ENCODE peak calls at places on chromosomes 13 and 19, in nine cellular contexts. M is heart left ventricle, K is ovary, G is Peyer's patch, B is tibial artery, L is uterus, Y is left ventricle myocardium inferior, U is tibial nerve, D is pancreas. X is an unnamed sample. For H3K36me3, the result is how much of the 10 kb centered on the place peaks cover.

GRCh38 chr19:33239223-33239975 is 13.7 kb upstream of the SLC7A10 start:
- DNase-seq in L (no peak), G (no peak), Y (no peak), M (no peak), B (no peak), K (no peak), U (no peak), D (no peak), X (no peak)

GRCh38 chr13:24929196-24929595 is 165.2 kb downstream of the RNF17 start:
- DNase-seq in B (no peak), L (no peak), G (no peak), Y (no peak), M (no peak), K (no peak), U (no peak), D (no peak), X (no peak)

GRCh38 chr13:73610799-73611592 is 523.2 kb downstream of the KLF12 start:
- DNase-seq in Y (no peak), B (no peak), L (no peak), D (no peak), K (no peak), M (no peak), U (no peak), G (no peak), X (no peak)

GRCh38 chr13:79349011-79349410 is 57.0 kb downstream of the RBM26 start:
- DNase-seq in Y (no peak), G (no peak), B (no peak), L (no peak), K (no peak), M (no peak), U (no peak), D (no peak), X (no peak)

GRCh38 chr13:33174980-33175379 is 110.6 kb downstream of the STARD13 start:
- DNase-seq in L (no peak), U (no peak), Y (no peak), M (no peak), G (no peak), B (no peak), D (no peak), K (no peak), X (no peak)

GRCh38 chr19:58091251-58091995 is 6.6 kb downstream of the ZSCAN18 start:
- DNase-seq in K (no peak), D (no peak), M (no peak), Y (no peak), L (no peak), B (no peak), G (no peak), U (no peak), X (peak)

GRCh38 chr19:38862321-38863059 is 12.7 kb upstream of the HNRNPL start:
- DNase-seq in Y (no peak), G (peak), L (peak), K (no peak), D (peak), B (peak), M (no peak), U (no peak), X (no peak)

GRCh38 chr13:39915418-39915817 is 260.0 kb downstream of the COG6 start:
- DNase-seq in G (no peak), L (no peak), B (no peak), Y (no peak), K (no peak), M (no peak), U (no peak), D (no peak), X (no peak)

GRCh38 chr13:93522486-93522885 is 295.9 kb downstream of the GPC6 start:
- DNase-seq in D (no peak), M (no peak), Y (no peak), G (no peak), U (no peak), L (no peak), B (no peak), K (no peak), X (no peak)

GRCh38 chr13:75603038-75603437 is 33.1 kb upstream of the LMO7 start:
- DNase-seq in M (no peak), Y (no peak), L (no peak), G (no peak), B (no peak), U (no peak), K (no peak), D (no peak), X (no peak)

GRCh38 chr13:107117327-107118012 is 549.5 kb upstream of the ARGLU1 start:
- DNase-seq in L (no peak), U (no peak), D (no peak), B (no peak), K (no peak), M (no peak), Y (no peak), G (no peak), X (no peak)

GRCh38 chr19:4015705-4016402 is 8.3 kb downstream of the PIAS4 start:
- DNase-seq in Y (peak), M (no peak), L (peak), D (peak), K (peak), G (no peak), B (no peak), U (no peak), X (no peak)
- H3K36me3 ChIP-seq in Y (under half), M (half or more), L (under half), D (under half), K (under half), G (under half), B (under half), U (under half), X (under half)

GRCh38 chr19:1255186-1256161 is 7.1 kb downstream of the MIDN start:
- DNase-seq in G (no peak), D (peak), U (no peak), K (no peak), L (no peak), M (peak), B (no peak), Y (no peak), X (no peak)
- H3K36me3 ChIP-seq in G (under half), D (under half), U (under half), K (under half), L (under half), M (half or more), B (half or more), Y (half or more), X (under half)

DNA sequence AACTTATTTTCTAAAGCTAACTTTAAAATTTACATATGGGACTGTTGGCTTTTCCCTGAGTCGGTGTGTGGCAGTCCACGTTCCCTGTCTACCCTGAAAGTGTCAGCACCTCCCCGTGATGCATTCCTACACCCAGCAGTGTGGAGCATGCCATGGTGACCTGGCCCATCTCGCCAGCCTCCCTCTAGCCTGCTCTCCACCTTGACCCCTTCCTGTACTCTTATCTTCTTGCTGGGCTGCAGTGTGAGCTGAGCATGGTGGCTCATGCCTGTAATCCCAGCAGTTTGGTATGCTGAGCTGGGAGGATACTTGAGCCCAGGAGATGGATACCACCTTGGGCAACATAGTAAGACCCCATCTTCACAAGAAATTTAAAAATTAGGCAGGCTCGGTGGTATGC is 25.4 kb downstream of the MICOS13 start:
- DNase-seq in B (no peak), K (no peak), L (no peak), G (peak), D (no peak), M (no peak), U (no peak), Y (no peak), X (no peak)
- H3K36me3 ChIP-seq in B (half or more), K (under half), L (under half), G (under half), D (half or more), M (half or more), U (under half), Y (half or more), X (under half)

DNA sequence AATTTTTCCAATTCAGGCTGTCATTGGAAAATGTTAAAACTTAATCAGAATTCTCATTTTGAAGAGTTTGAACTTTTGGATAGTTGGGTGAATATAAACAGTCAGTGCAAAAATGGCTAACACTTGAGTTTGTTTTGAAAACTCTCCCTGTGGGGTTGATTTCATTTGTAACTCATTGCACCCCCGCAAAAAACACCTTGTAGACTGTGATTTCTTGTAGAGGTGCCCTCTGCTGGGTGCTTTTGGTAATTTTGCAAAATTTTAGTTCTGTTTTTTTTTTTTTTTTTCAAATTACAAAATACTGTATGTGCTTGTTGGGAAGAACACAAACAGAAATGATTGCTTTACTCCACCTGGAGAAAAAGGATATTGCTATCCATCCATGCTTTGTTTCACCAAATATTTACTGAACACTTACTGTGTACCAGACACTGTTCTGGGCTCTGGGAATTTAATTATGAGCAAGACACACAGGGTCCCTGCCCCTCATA is 28.2 kb upstream of the GPI start:
- DNase-seq in M (no peak), G (peak), L (no peak), K (no peak), D (no peak), U (no peak), Y (no peak), B (no peak), X (no peak)
- H3K36me3 ChIP-seq in M (half or more), G (under half), L (under half), K (under half), D (under half), U (under half), Y (half or more), B (half or more), X (under half)

GRCh38 chr13:108574856-108575255 is 54.6 kb upstream of the MYO16 start:
- DNase-seq in K (no peak), B (no peak), D (no peak), G (no peak), U (no peak), Y (no peak), M (no peak), L (no peak), X (no peak)

GRCh38 chr13:108572782-108573211 is 56.6 kb upstream of the MYO16 start:
- DNase-seq in B (no peak), K (no peak), Y (no peak), L (no peak), G (no peak), U (no peak), D (no peak), M (no peak), X (no peak)

GRCh38 chr13:108575430-108575829 is 54.0 kb upstream of the MYO16 start:
- DNase-seq in K (no peak), Y (no peak), M (no peak), U (no peak), L (no peak), B (no peak), G (no peak), D (no peak), X (no peak)

GRCh38 chr13:108573455-108573854 is 56.0 kb upstream of the MYO16 start:
- DNase-seq in D (no peak), Y (no peak), L (no peak), U (no peak), G (no peak), B (no peak), K (no peak), M (no peak), X (no peak)
- H3K36me3 ChIP-seq in D (under half), Y (under half), L (under half), U (under half), G (under half), B (under half), K (under half), M (under half), X (under half)

DNA sequence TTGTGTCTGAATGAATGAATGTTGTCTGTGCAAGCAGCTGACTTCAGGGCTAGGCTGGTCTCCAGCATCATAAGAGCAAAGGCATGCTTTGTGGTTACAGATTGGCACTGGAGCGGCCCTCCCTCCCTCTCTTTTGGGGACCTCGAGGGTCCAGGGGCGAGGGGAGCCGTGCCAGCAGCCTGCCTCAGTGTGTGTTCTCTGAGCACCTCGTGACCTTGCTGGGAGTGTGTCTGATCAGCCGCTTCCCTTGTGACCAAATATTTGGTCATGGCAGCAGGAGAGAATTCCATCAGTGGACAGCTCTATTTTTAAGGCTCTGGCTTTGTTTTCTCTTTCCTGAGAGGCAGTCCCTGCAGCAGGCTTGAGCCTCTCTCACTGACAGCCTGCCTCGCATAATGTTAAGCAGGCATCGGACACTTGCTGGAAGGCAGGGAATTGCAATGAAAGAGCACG is 329.7 kb downstream of the UQCRFS1 start:
- DNase-seq in U (no peak), B (peak), Y (peak), D (no peak), K (peak), M (peak), G (no peak), L (no peak), X (no peak)
- H3K36me3 ChIP-seq in U (under half), B (under half), Y (under half), D (under half), K (under half), M (under half), G (under half), L (under half), X (under half)

GRCh38 chr19:54121259-54121658 is 5.7 kb downstream of the PRPF31 start:
- DNase-seq in M (no peak), K (no peak), L (no peak), B (no peak), Y (no peak), G (peak), D (no peak), U (no peak), X (no peak)
- H3K36me3 ChIP-seq in M (half or more), K (under half), L (under half), B (half or more), Y (half or more), G (under half), D (under half), U (under half), X (under half)

GRCh38 chr19:12668346-12668745 is 1.7 kb downstream of the WDR83 start:
- DNase-seq in K (no peak), B (no peak), Y (no peak), G (no peak), L (no peak), U (no peak), M (no peak), D (no peak), X (no peak)
- H3K36me3 ChIP-seq in K (under half), B (under half), Y (under half), G (under half), L (under half), U (under half), M (under half), D (under half), X (under half)

GRCh38 chr19:48139053-48139452 is 28.4 kb upstream of the PLA2G4C start:
- DNase-seq in Y (no peak), B (no peak), U (no peak), D (no peak), K (no peak), L (no peak), G (no peak), M (no peak), X (no peak)

GRCh38 chr19:48135411-48135810 is 24.8 kb upstream of the PLA2G4C start:
- DNase-seq in M (no peak), G (no peak), U (no peak), Y (no peak), D (no peak), B (no peak), K (no peak), L (no peak), X (no peak)

GRCh38 chr19:48133094-48133493 is 22.5 kb upstream of the PLA2G4C start:
- DNase-seq in M (no peak), K (no peak), G (no peak), L (no peak), U (no peak), D (no peak), Y (no peak), B (no peak), X (no peak)

GRCh38 chr19:48136547-48136946 is 25.9 kb upstream of the PLA2G4C start:
- DNase-seq in U (no peak), L (no peak), D (no peak), K (no peak), B (no peak), Y (no peak), G (no peak), M (no peak), X (no peak)

GRCh38 chr19:48137411-48137810 is 26.8 kb upstream of the PLA2G4C start:
- DNase-seq in K (no peak), U (no peak), M (no peak), Y (no peak), G (no peak), L (no peak), B (no peak), D (no peak), X (no peak)
- H3K36me3 ChIP-seq in K (under half), U (under half), M (under half), Y (under half), G (under half), L (under half), B (under half), D (under half), X (under half)